ENCODE peak calls at places on chromosome 14, in four cellular contexts. S is astrocyte of the spinal cord, W is GM13976, J is Right ventricle myocardium superior. R is an unnamed sample.

GRCh38 chr14:100893760-100894159 is 9.8 kb downstream of the RTL1 start:
- DNase-seq in S (no peak), J (no peak), W (no peak), R (no peak)

GRCh38 chr14:99600232-99600888 is 3.6 kb downstream of the CCDC85C start:
- DNase-seq in S (no peak), W (no peak), J (no peak), R (no peak)

GRCh38 chr14:77988966-77989365 is 181.2 kb upstream of the NRXN3 start:
- DNase-seq in S (peak), J (peak), W (no peak), R (peak)

GRCh38 chr14:49679271-49679670 is 8.7 kb downstream of the POLE2 start:
- DNase-seq in S (peak), W (no peak), J (no peak), R (no peak)

GRCh38 chr14:103920981-103921854 is 7.0 kb upstream of the TDRD9 start:
- DNase-seq in J (peak), S (peak), W (peak), R (peak)

GRCh38 chr14:91223028-91223783 is 21.3 kb downstream of the GPR68 start:
- DNase-seq in W (no peak), S (no peak), J (no peak), R (no peak)

GRCh38 chr14:103889313-103890051 is 38.8 kb upstream of the TDRD9 start:
- DNase-seq in W (no peak), S (no peak), J (no peak), R (no peak)

GRCh38 chr14:54708161-54708560 is 141.2 kb downstream of the SAMD4A start:
- DNase-seq in W (no peak), S (no peak), J (no peak), R (no peak)

GRCh38 chr14:38366374-38366773 is 110.5 kb upstream of the CLEC14A start:
- DNase-seq in S (no peak), J (no peak), W (no peak), R (no peak)

GRCh38 chr14:102872020-102872419 is 50.4 kb upstream of the AMN start:
- DNase-seq in W (no peak), S (no peak), J (no peak), R (no peak)

GRCh38 chr14:70127186-70127585 is 61.6 kb downstream of the SLC8A3 start:
- DNase-seq in W (no peak), J (no peak), S (no peak), R (no peak)

GRCh38 chr14:104136472-104137296 is 1.7 kb upstream of the KIF26A start:
- DNase-seq in J (peak), S (no peak), W (no peak), R (no peak)

GRCh38 chr14:67426983-67427601 is 15.1 kb upstream of the PLEK2 start:
- DNase-seq in W (peak), S (peak), J (peak), R (peak)

GRCh38 chr14:61934385-61934784 is 172.2 kb downstream of the SNAPC1 start:
- DNase-seq in W (no peak), J (no peak), S (peak), R (peak)

GRCh38 chr14:57161583-57161982 is 107.1 kb downstream of the EXOC5 start:
- DNase-seq in S (no peak), J (no peak), W (no peak), R (no peak)

GRCh38 chr14:60722836-60723217 is 1.3 kb downstream of the SIX4 start:
- DNase-seq in W (no peak), S (peak), J (no peak), R (no peak)

GRCh38 chr14:66477567-66477966 is 8.6 kb upstream of the CCDC196 start:
- DNase-seq in S (no peak), J (no peak), W (no peak), R (no peak)

GRCh38 chr14:100271247-100271939 is 32.4 kb downstream of the YY1 start:
- DNase-seq in J (no peak), W (no peak), S (peak), R (no peak)

GRCh38 chr14:104676130-104676693 is 13.2 kb upstream of the INF2 start:
- DNase-seq in W (no peak), J (no peak), S (no peak), R (no peak)

GRCh38 chr14:72996916-72997315 is 30.0 kb downstream of the ZFYVE1 start:
- DNase-seq in W (no peak), S (no peak), J (no peak), R (no peak)

GRCh38 chr14:68384335-68384734 is 408.5 kb downstream of the ZFP36L1 start:
- DNase-seq in J (peak), W (no peak), S (no peak), R (no peak)

GRCh38 chr14:57501039-57501557 is 7.4 kb upstream of the CCDC198 start:
- DNase-seq in J (no peak), W (no peak), S (no peak), R (no peak)

GRCh38 chr14:27881646-27882045 is 884.9 kb upstream of the FOXG1 start:
- DNase-seq in J (no peak), W (no peak), S (no peak), R (no peak)

GRCh38 chr14:64659366-64659765 is 44.9 kb upstream of the PLEKHG3 start:
- DNase-seq in J (no peak), S (no peak), W (no peak), R (no peak)

GRCh38 chr14:67411820-67412421 is at the start of gene PLEK2:
- DNase-seq in S (peak), J (peak), W (no peak), R (no peak)

GRCh38 chr14:44701563-44702263 is 194.6 kb upstream of the FSCB start:
- DNase-seq in J (no peak), S (no peak), W (no peak), R (no peak)

GRCh38 chr14:99133563-99134332 is 138.2 kb downstream of the BCL11B start:
- DNase-seq in J (peak), S (no peak), W (no peak), R (no peak)

GRCh38 chr14:77579065-77579464 is 37.4 kb downstream of the SPTLC2 start:
- DNase-seq in W (no peak), S (no peak), J (no peak), R (peak)

GRCh38 chr14:92637228-92637627 is 111.2 kb downstream of the LGMN start:
- DNase-seq in S (peak), W (no peak), J (no peak), R (no peak)

GRCh38 chr14:77206877-77207389 is 25.3 kb downstream of the TMEM63C start:
- DNase-seq in J (no peak), S (no peak), W (no peak), R (no peak)

GRCh38 chr14:74619672-74620131 is 7.7 kb upstream of the LTBP2 start:
- DNase-seq in S (peak), J (peak), W (no peak), R (peak)